ENCODE peak calls at places on chromosome 16, in five cellular contexts. B is aorta; F is stomach; I is CD4-positive, CD25-positive, alpha-beta regulatory T cell; U is IMR-90. A is an unnamed sample.
A peak's percentile ranks its signal among the peaks of the same experiment; 100 is the strongest.

GRCh38 chr16:48082516-48082915 is 73.3 kb downstream of the ABCC12 start:
- DNase-seq in U (peak; percentile 32), F (no peak), I (no peak), B (no peak), A (no peak)

GRCh38 chr16:10622036-10622921 is 41.9 kb upstream of the EMP2 start:
- DNase-seq in F (no peak), B (no peak), I (no peak), U (no peak), A (no peak)

GRCh38 chr16:30743690-30744089 is 4.5 kb upstream of the PHKG2 start:
- DNase-seq in I (no peak), B (no peak), U (no peak), F (no peak), A (no peak)

GRCh38 chr16:49422896-49423295 is 49.3 kb downstream of the C16orf78 start:
- DNase-seq in B (peak; percentile 32), I (no peak), F (no peak), U (no peak), A (no peak)

GRCh38 chr16:17899141-17899540 is 428.4 kb upstream of the XYLT1 start:
- DNase-seq in B (no peak), U (no peak), F (no peak), I (no peak), A (no peak)

GRCh38 chr16:88737298-88738166 is 31.2 kb downstream of the CTU2 start:
- DNase-seq in B (peak; percentile 90), I (peak; percentile 81), F (peak; percentile 80), U (peak; percentile 70), A (peak; percentile 54)

GRCh38 chr16:77558786-77559185 is 124.0 kb upstream of the ADAMTS18 start:
- DNase-seq in I (no peak), U (no peak), B (no peak), F (no peak), A (no peak)

GRCh38 chr16:10862432-10862831 is 14.6 kb upstream of the CIITA start:
- DNase-seq in I (no peak), F (peak; percentile 90), U (peak; percentile 54), B (no peak), A (no peak)

GRCh38 chr16:1918312-1918889 is at the start of gene HS3ST6:
- DNase-seq in F (no peak), B (no peak), I (no peak), U (no peak), A (no peak)

GRCh38 chr16:25713785-25714570 is 22.2 kb downstream of the HS3ST4 start:
- DNase-seq in B (no peak), U (no peak), F (no peak), I (no peak), A (no peak)

GRCh38 chr16:28261916-28262315 is 30.4 kb upstream of the SBK1 start:
- DNase-seq in I (no peak), F (no peak), B (no peak), U (no peak), A (no peak)

GRCh38 chr16:57042157-57043111 is 49.9 kb upstream of the CPNE2 start:
- DNase-seq in F (no peak), I (peak; percentile 38), U (peak; percentile 36), B (no peak), A (peak; percentile 73)

GRCh38 chr16:31508706-31509523 is 724 bp upstream of the RUSF1 start:
- DNase-seq in U (peak; percentile 56), F (no peak), B (no peak), I (no peak), A (no peak)

GRCh38 chr16:81095653-81095952 is 592 bp downstream of the GCSH start:
- DNase-seq in B (no peak), U (no peak), I (no peak), F (no peak), A (no peak)

GRCh38 chr16:88316941-88317618 is 65.7 kb upstream of the ZNF469 start:
- DNase-seq in B (peak; percentile 64), I (no peak), F (no peak), U (no peak), A (no peak)

GRCh38 chr16:84930298-84931106 is 80.8 kb downstream of the ZDHHC7 start:
- DNase-seq in I (no peak), F (no peak), U (no peak), B (no peak), A (no peak)

GRCh38 chr16:1696863-1697262 is 9.1 kb upstream of the MAPK8IP3 start:
- DNase-seq in B (no peak), F (no peak), I (no peak), U (no peak), A (no peak)

GRCh38 chr16:82801361-82801760 is 174.6 kb downstream of the CDH13 start:
- DNase-seq in I (no peak), B (no peak), U (peak; percentile 67), F (no peak), A (no peak)

GRCh38 chr16:57887711-57888110 is 83.2 kb downstream of the CNGB1 start:
- DNase-seq in B (no peak), U (no peak), F (no peak), I (no peak), A (no peak)

GRCh38 chr16:35239561-35239960 is 1780.1 kb downstream of the TP53TG3F start:
- DNase-seq in B (no peak), F (no peak), I (no peak), U (no peak), A (no peak)

GRCh38 chr16:88289549-88290344 is 93.0 kb upstream of the ZNF469 start:
- DNase-seq in F (no peak), B (no peak), I (no peak), U (no peak), A (no peak)

GRCh38 chr16:50711862-50712567 is 18.6 kb downstream of the NOD2 start:
- DNase-seq in U (no peak), F (no peak), B (peak; percentile 86), I (no peak), A (no peak)

GRCh38 chr16:27851586-27851985 is 211.9 kb downstream of the GSG1L start:
- DNase-seq in F (no peak), B (peak; percentile 22), U (no peak), I (no peak), A (no peak)

GRCh38 chr16:16172991-16173390 is 50.3 kb downstream of the ABCC6 start:
- DNase-seq in U (no peak), F (no peak), B (peak; percentile 11), I (no peak), A (no peak)

GRCh38 chr16:86016201-86016965 is 117.4 kb downstream of the IRF8 start:
- DNase-seq in B (peak; percentile 35), I (peak; percentile 32), F (no peak), U (peak; percentile 70), A (peak; percentile 26)

GRCh38 chr16:89098767-89099430 is 5.2 kb downstream of the ACSF3 start:
- DNase-seq in B (no peak), I (no peak), U (no peak), F (no peak), A (no peak)

GRCh38 chr16:59907671-59908070 is 1173.6 kb upstream of the GOT2 start:
- DNase-seq in U (no peak), B (no peak), I (no peak), F (no peak), A (no peak)

GRCh38 chr16:66878067-66878466 is 2.2 kb upstream of the PDP2 start:
- DNase-seq in U (no peak), B (peak; percentile 23), F (no peak), I (no peak), A (no peak)

GRCh38 chr16:80259289-80259805 is 281.4 kb upstream of the DYNLRB2 start:
- DNase-seq in F (no peak), I (no peak), B (no peak), U (no peak), A (no peak)

GRCh38 chr16:86554917-86555762 is at the start of gene MTHFSD:
- DNase-seq in B (peak; percentile 99), U (peak; percentile 91), I (peak; percentile 95), F (peak; percentile 94), A (peak; percentile 97)

DNA sequence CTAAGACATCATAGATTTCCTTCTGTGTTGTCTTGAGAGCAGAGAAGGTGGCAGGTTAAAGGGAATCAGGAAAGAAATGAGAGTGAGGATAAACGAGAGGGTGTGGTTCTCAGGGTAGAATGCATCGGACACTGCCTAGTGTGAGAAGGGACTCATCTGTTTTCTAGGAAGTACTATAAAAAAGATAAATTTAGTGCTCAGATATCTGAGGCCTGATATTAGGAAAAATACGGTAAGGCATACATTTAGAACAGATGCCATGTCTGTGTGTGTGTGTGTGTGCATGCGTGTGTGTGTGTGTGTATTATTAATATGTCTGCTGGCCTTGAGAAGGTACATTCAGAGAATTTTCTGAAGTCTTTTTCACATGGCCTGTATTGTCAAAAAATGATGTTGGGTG is 414.9 kb downstream of the MAF start:
- DNase-seq in F (no peak), U (no peak), B (no peak), I (no peak), A (no peak)
- H3K27ac ChIP-seq in F (no peak overlapping the region), U (no peak overlapping the region), B (no peak overlapping the region), I (no peak overlapping the region), A (no peak overlapping the region)

DNA sequence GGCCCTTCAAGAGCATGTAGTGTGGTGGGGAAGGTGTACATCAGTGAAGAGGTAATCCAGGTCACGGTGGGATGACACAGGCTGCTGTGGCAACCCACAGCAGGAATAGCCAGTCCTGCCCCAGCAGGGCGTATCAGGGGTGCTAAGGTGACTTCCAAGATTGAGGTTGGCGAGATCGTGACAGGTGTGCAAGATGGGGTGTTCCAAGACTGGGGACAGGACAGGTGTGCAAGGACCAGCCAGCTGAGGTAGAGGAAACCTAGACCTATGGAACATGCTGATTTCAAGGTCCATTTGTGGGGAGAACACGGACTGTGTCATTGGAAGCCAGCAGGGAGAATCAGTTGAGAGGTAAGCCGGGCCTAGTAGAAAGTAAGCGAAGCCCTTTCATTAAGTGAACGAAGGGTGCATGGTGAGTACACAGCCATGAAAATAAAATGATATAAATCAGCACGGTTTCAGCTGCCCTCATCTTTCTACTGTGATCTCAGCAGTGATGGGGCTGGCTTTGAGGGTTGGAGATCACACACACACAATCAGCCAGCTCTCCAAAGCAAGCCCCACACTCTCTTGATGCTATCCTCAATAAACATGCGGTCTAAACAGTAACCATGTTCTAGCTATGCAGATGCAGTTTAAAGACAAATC is 497.0 kb downstream of the WWOX start:
- DNase-seq in B (no peak), F (no peak), U (no peak), I (no peak), A (no peak)
- H3K36me3 ChIP-seq in B (no peaks in the 10 kb centered on the region), F (no peaks in the 10 kb centered on the region), U (no peaks in the 10 kb centered on the region), I (no peaks in the 10 kb centered on the region), A (no peaks in the 10 kb centered on the region)

GRCh38 chr16:19757762-19758595 is 39.9 kb downstream of the IQCK start:
- DNase-seq in U (peak; percentile 40), B (no peak), I (no peak), F (no peak), A (no peak)
- H3K27ac ChIP-seq in U (peak overlapping the region; percentile 42), B (no peak overlapping the region), I (no peak overlapping the region), F (peak overlapping the region; percentile 43), A (no peak overlapping the region)

GRCh38 chr16:342455-343213 is 9.9 kb downstream of the AXIN1 start:
- DNase-seq in B (no peak), F (no peak), U (no peak), I (no peak), A (no peak)
- H3K36me3 ChIP-seq in B (peaks cover 4% of the 10 kb centered on the region), F (peaks cover 60% of the 10 kb centered on the region), U (peaks cover 17% of the 10 kb centered on the region), I (peaks cover 34% of the 10 kb centered on the region), A (peaks cover 7% of the 10 kb centered on the region)

A was measured in CD8-positive, alpha-beta T cell.